ENCODE peak calls at places on chromosomes 5 and 9, in four cellular contexts. P, V, T and G are unnamed samples.
A peak's percentile ranks its signal among the peaks of the same experiment; 100 is the strongest.

GRCh38 chr9:107163370-107163769 is 119.7 kb upstream of the RAD23B start:
- DNase-seq in T (no peak), V (no peak), P (no peak), G (no peak)

GRCh38 chr5:91122663-91123062 is 260.5 kb downstream of the ARRDC3 start:
- DNase-seq in P (no peak), V (no peak), T (no peak), G (no peak)

GRCh38 chr5:67696446-67696845 is 499.8 kb upstream of the CD180 start:
- DNase-seq in P (no peak), T (no peak), V (no peak), G (no peak)

GRCh38 chr9:89368978-89369377 is 50.7 kb downstream of the SECISBP2 start:
- DNase-seq in P (no peak), V (no peak), T (no peak), G (no peak)

GRCh38 chr5:122478741-122479459 is 166.9 kb downstream of the SNCAIP start:
- DNase-seq in T (no peak), V (no peak), P (no peak), G (no peak)

GRCh38 chr5:90563161-90563560 is 4.6 kb downstream of the ADGRV1 start:
- DNase-seq in V (no peak), P (no peak), T (no peak), G (peak; percentile 24)

GRCh38 chr5:171308453-171309275 is at the start of gene TLX3:
- DNase-seq in T (no peak), V (no peak), P (peak; percentile 80), G (peak; percentile 82)

GRCh38 chr9:72977670-72978069 is 24.8 kb upstream of the ALDH1A1 start:
- DNase-seq in T (no peak), V (no peak), P (no peak), G (no peak)

GRCh38 chr5:135203019-135203418 is 169.0 kb upstream of the PITX1 start:
- DNase-seq in T (no peak), V (no peak), P (no peak), G (no peak)

GRCh38 chr5:56514246-56514645 is 281.1 kb upstream of the ANKRD55 start:
- DNase-seq in T (no peak), P (no peak), V (peak; percentile 21), G (no peak)

GRCh38 chr5:88819332-88819999 is 63.5 kb downstream of the MEF2C start:
- DNase-seq in V (no peak), T (no peak), P (no peak), G (no peak)

GRCh38 chr5:140043508-140043872 is 391 bp upstream of the NRG2 start:
- DNase-seq in T (no peak), V (no peak), P (no peak), G (no peak)

GRCh38 chr5:74631088-74631960 is 9.2 kb downstream of the ENC1 start:
- DNase-seq in T (no peak), P (no peak), V (no peak), G (no peak)

GRCh38 chr9:10612649-10613398 is at the start of gene PTPRD:
- DNase-seq in P (peak; percentile 74), V (peak; percentile 93), T (peak; percentile 24), G (peak; percentile 87)

GRCh38 chr9:121369595-121370265 is at the start of gene STOM:
- DNase-seq in T (no peak), V (peak; percentile 4), P (no peak), G (no peak)

GRCh38 chr5:106363578-106363977 is 1307.2 kb downstream of the EFNA5 start:
- DNase-seq in P (no peak), T (no peak), V (no peak), G (no peak)

GRCh38 chr5:84383816-84384603 is 670 bp downstream of the EDIL3 start:
- DNase-seq in T (no peak), V (peak; percentile 43), P (no peak), G (peak; percentile 87)

GRCh38 chr5:138139776-138140080 is 500 bp upstream of the NME5 start:
- DNase-seq in P (no peak), V (no peak), T (no peak), G (no peak)

GRCh38 chr9:20604561-20604960 is 17.7 kb downstream of the MLLT3 start:
- DNase-seq in P (no peak), V (no peak), T (no peak), G (no peak)

GRCh38 chr5:142644127-142644526 is 41.8 kb downstream of the FGF1 start:
- DNase-seq in P (no peak), V (no peak), T (no peak), G (no peak)

GRCh38 chr5:113002423-113002822 is 25.8 kb downstream of the DCP2 start:
- DNase-seq in P (no peak), T (no peak), V (no peak), G (no peak)

GRCh38 chr9:1208185-1208584 is 158.0 kb downstream of the DMRT2 start:
- DNase-seq in P (no peak), V (no peak), T (no peak), G (no peak)

GRCh38 chr9:89750117-89750551 is 145.3 kb downstream of the GADD45G start:
- DNase-seq in T (peak; percentile 10), V (peak; percentile 60), P (no peak), G (peak; percentile 85)

GRCh38 chr9:125066839-125067619 is 76.3 kb downstream of the SCAI start:
- DNase-seq in V (no peak), P (no peak), T (no peak), G (peak; percentile 5)

GRCh38 chr5:4879693-4880303 is 260.3 kb upstream of the ADAMTS16 start:
- DNase-seq in T (peak; percentile 80), V (peak; percentile 27), P (peak; percentile 41), G (peak; percentile 89)

GRCh38 chr5:35246411-35246810 is 16.1 kb upstream of the PRLR start:
- DNase-seq in T (no peak), V (no peak), P (no peak), G (peak; percentile 40)

GRCh38 chr5:116358911-116359418 is 215.7 kb downstream of the SEMA6A start:
- DNase-seq in V (no peak), P (no peak), T (no peak), G (no peak)

GRCh38 chr5:77379558-77380061 is 112.5 kb downstream of the WDR41 start:
- DNase-seq in V (no peak), T (no peak), P (no peak), G (no peak)

GRCh38 chr5:1512541-1513291 is 11.0 kb downstream of the LPCAT1 start:
- DNase-seq in P (no peak), V (peak; percentile 39), T (peak; percentile 79), G (no peak)

GRCh38 chr9:124306098-124306735 is 48.5 kb downstream of the NEK6 start:
- DNase-seq in P (no peak), T (no peak), V (no peak), G (peak; percentile 57)

GRCh38 chr5:177426566-177427210 is at the start of gene GRK6:
- DNase-seq in T (no peak), P (no peak), V (peak; percentile 61), G (peak; percentile 51)